ENCODE peak calls at places on chromosomes 11 and 22, in five cellular contexts. X, Z, S, M and U are unnamed samples.
A peak's percentile ranks its signal among the peaks of the same experiment; 100 is the strongest.

GRCh38 chr11:58734681-58735490 is 3.1 kb upstream of the GLYAT start:
- DNase-seq in X (no peak), Z (no peak), S (no peak), M (no peak), U (no peak)

GRCh38 chr11:128694618-128695481 is 978 bp downstream of the FLI1 start:
- DNase-seq in X (no peak), Z (peak; percentile 75), S (no peak), M (no peak), U (no peak)

GRCh38 chr11:86940122-86940777 is 14.9 kb downstream of the FZD4 start:
- DNase-seq in X (no peak), Z (peak; percentile 40), S (peak; percentile 74), M (peak; percentile 52), U (no peak)

GRCh38 chr11:77619576-77620198 is 17.9 kb downstream of the CLNS1A start:
- DNase-seq in X (peak; percentile 28), Z (peak; percentile 92), S (peak; percentile 50), M (no peak), U (peak; percentile 12)

GRCh38 chr22:30874431-30875370 is 93.9 kb downstream of the MORC2 start:
- DNase-seq in X (no peak), Z (no peak), S (no peak), M (no peak), U (no peak)

GRCh38 chr22:45772726-45773125 is 101.1 kb downstream of the ATXN10 start:
- DNase-seq in X (peak; percentile 45), Z (no peak), S (no peak), M (no peak), U (no peak)

GRCh38 chr11:121311373-121311772 is 18.8 kb downstream of the SC5D start:
- DNase-seq in X (no peak), Z (no peak), S (no peak), M (no peak), U (no peak)

GRCh38 chr11:127643659-127644058 is 643.1 kb upstream of the KIRREL3 start:
- DNase-seq in X (no peak), Z (no peak), S (no peak), M (no peak), U (no peak)

GRCh38 chr22:26763633-26764295 is 106.4 kb downstream of the MIAT start:
- DNase-seq in X (no peak), Z (no peak), S (peak; percentile 43), M (no peak), U (peak; percentile 97)

GRCh38 chr22:45284705-45285305 is at the start of gene UPK3A:
- DNase-seq in X (no peak), Z (peak; percentile 92), S (no peak), M (no peak), U (peak; percentile 28)

GRCh38 chr11:39374963-39375698 is 2084.3 kb downstream of the LRRC4C start:
- DNase-seq in X (no peak), Z (peak; percentile 53), S (peak; percentile 1), M (peak; percentile 6), U (peak; percentile 6)

GRCh38 chr11:64324692-64325469 is 7.0 kb downstream of the PRDX5 start:
- DNase-seq in X (no peak), Z (no peak), S (no peak), M (no peak), U (no peak)

GRCh38 chr11:122780296-122780949 is 57.9 kb upstream of the CRTAM start:
- DNase-seq in X (no peak), Z (no peak), S (no peak), M (no peak), U (no peak)

GRCh38 chr11:18834754-18835466 is 43.3 kb upstream of the PTPN5 start:
- DNase-seq in X (no peak), Z (no peak), S (no peak), M (no peak), U (no peak)

GRCh38 chr11:35812850-35813249 is 131.0 kb upstream of the LDLRAD3 start:
- DNase-seq in X (no peak), Z (no peak), S (no peak), M (no peak), U (no peak)

GRCh38 chr11:17588166-17588565 is 41.1 kb downstream of the OTOG start:
- DNase-seq in X (no peak), Z (no peak), S (no peak), M (no peak), U (no peak)

GRCh38 chr22:50079689-50080465 is 5.3 kb downstream of the MLC1 start:
- DNase-seq in X (no peak), Z (no peak), S (no peak), M (no peak), U (no peak)

GRCh38 chr22:46592390-46592872 is 27.8 kb upstream of the GRAMD4 start:
- DNase-seq in X (no peak), Z (no peak), S (no peak), M (peak; percentile 54), U (no peak)

GRCh38 chr22:33747576-33748180 is 172.6 kb downstream of the LARGE1 start:
- DNase-seq in X (no peak), Z (no peak), S (no peak), M (no peak), U (peak; percentile 7)

GRCh38 chr22:20175597-20175900 is 24.7 kb upstream of the CCDC188 start:
- DNase-seq in X (no peak), Z (no peak), S (no peak), M (no peak), U (no peak)

GRCh38 chr11:96045622-96046456 is 121.9 kb upstream of the MTMR2 start:
- DNase-seq in X (no peak), Z (peak; percentile 86), S (no peak), M (no peak), U (no peak)

GRCh38 chr11:9678576-9678975 is 14.7 kb downstream of the SWAP70 start:
- DNase-seq in X (no peak), Z (peak; percentile 34), S (no peak), M (no peak), U (no peak)

GRCh38 chr11:9680028-9680427 is 16.2 kb downstream of the SWAP70 start:
- DNase-seq in X (no peak), Z (no peak), S (no peak), M (no peak), U (no peak)

GRCh38 chr11:9677951-9678350 is 14.1 kb downstream of the SWAP70 start:
- DNase-seq in X (no peak), Z (no peak), S (no peak), M (no peak), U (no peak)

GRCh38 chr11:9681583-9682372 is 17.9 kb downstream of the SWAP70 start:
- DNase-seq in X (no peak), Z (no peak), S (peak; percentile 63), M (no peak), U (no peak)
- TF ChIP-seq JUNB in X (no peak), Z (no peak), S (no peak), M (no peak), U (no peak)

GRCh38 chr11:133477263-133477625 is 55.1 kb downstream of the OPCML start:
- DNase-seq in X (no peak), Z (no peak), S (no peak), M (no peak), U (no peak)
- TF ChIP-seq JUNB in X (no peak), Z (no peak), S (no peak), M (no peak), U (no peak)

DNA sequence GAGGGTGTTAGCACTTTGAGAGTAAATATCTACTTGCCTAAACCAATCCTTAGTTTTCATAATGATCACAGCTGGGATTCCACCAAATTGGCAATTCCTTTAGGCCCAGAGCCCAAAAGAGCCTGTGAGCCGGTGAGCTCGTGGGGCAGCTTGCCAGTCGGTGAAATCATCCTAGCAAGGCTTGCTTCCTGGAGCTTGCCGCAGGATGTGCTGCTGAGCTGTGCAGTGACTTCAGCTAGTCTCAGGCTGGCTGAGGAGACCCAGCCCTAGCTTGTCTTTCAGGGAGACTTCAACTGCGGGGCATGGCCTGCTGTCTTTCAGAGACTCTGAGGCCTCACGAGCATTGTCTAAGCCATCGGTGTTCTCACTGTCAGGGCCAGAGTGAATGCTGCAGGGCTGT is 73.6 kb upstream of the SUSD2 start:
- DNase-seq in X (no peak), Z (no peak), S (no peak), M (no peak), U (no peak)
- TF ChIP-seq JUNB in X (no peak), Z (no peak), S (no peak), M (no peak), U (no peak)

GRCh38 chr11:46281374-46281831 is 3.9 kb downstream of the CREB3L1 start:
- DNase-seq in X (no peak), Z (peak; percentile 62), S (no peak), M (peak; percentile 61), U (no peak)
- TF ChIP-seq JUNB in X (no peak), Z (no peak), S (no peak), M (no peak), U (no peak)

GRCh38 chr11:2215561-2216399 is 44.2 kb upstream of the TH start:
- DNase-seq in X (no peak), Z (no peak), S (peak; percentile 46), M (peak; percentile 12), U (no peak)

GRCh38 chr11:2218234-2218633 is 46.6 kb upstream of the TH start:
- DNase-seq in X (no peak), Z (no peak), S (no peak), M (no peak), U (no peak)

GRCh38 chr11:2217211-2218081 is 45.8 kb upstream of the TH start:
- DNase-seq in X (no peak), Z (no peak), S (no peak), M (no peak), U (no peak)

GRCh38 chr11:2215230-2215560 is 43.6 kb upstream of the TH start:
- DNase-seq in X (no peak), Z (no peak), S (no peak), M (peak; percentile 4), U (no peak)

DNA sequence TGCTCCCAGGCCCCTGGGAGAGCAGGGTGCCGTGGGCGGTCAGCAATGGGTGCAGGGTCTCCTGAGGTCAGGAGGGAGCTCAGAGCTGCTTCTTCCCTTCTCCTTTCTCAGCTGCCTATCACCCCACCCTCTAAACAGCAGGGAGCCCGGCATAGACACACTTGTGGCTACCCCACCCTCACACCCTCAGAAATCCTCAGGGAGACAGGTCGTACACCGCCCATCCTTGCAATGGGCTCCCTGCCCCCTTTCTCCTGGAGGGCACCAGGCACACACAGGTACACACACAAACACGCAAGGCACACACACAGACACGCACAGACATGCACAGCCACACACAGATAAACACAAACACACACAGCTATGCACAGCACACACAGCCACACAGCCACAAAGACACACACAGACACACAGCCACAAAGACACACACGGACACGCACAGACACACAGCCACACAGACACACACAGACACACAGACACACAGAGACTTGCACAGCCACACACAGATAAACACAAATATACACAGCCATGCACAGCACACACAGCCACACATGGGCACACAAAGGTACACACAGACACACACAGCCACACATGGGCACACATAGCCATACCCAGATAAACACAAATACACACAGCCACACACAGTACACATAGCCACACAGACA is 44.9 kb upstream of the TH start:
- DNase-seq in X (no peak), Z (no peak), S (no peak), M (no peak), U (no peak)
- TF ChIP-seq JUNB in X (no peak), Z (no peak), S (no peak), M (no peak), U (no peak)

DNA sequence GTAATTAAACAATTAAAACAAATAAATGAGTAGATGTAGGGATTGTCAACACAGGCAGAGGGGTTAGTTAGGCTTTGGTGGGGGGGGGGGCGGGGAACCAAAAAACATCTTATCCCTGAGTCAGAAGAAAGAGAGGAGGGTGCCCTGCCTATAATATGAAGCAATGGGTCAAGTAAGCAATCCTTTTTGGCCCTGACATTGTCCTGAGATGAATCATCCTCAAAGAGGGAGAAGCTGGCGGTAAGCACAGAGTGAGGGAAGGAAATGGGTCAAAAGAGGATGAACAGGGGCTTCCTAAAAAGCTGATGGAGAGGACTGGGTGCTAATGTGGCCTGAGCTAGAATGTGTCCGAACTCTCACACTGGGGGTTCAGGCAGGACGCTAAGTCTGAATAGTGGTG is 4.7 kb downstream of the OLFML1 start:
- DNase-seq in X (no peak), Z (no peak), S (no peak), M (no peak), U (no peak)
- TF ChIP-seq JUNB in X (no peak), Z (no peak), S (no peak), M (no peak), U (no peak)